ENCODE peak calls at places on chromosomes 5 and 9, in ten cellular contexts. T is testis, F is IMR-90, Z is heart left ventricle, V is transverse colon, D is tibial nerve, O is lower leg skin, X is right lobe of liver, S is NB4, P is HepG2. Y is an unnamed sample.

GRCh38 chr9:111992523-111992922 is 95.9 kb downstream of the UGCG start:
- DNase-seq in F (peak; percentile 82), V (no peak), P (no peak), S (no peak), T (no peak), D (no peak), X (no peak), Z (no peak), O (no peak), Y (no peak)

GRCh38 chr5:44331471-44332079 is 57.6 kb downstream of the FGF10 start:
- DNase-seq in S (no peak), Z (no peak), F (no peak), P (no peak), D (no peak), V (no peak), X (no peak), O (no peak), T (no peak), Y (no peak)

GRCh38 chr5:55934117-55934613 is 60.6 kb downstream of the IL6ST start:
- DNase-seq in O (no peak), S (no peak), Z (no peak), P (peak; percentile 100), V (no peak), X (peak; percentile 71), T (no peak), D (no peak), F (no peak), Y (no peak)

GRCh38 chr9:108786756-108787663 is 68.8 kb downstream of the ACTL7B start:
- DNase-seq in T (no peak), D (no peak), F (peak; percentile 1), O (peak; percentile 56), V (no peak), X (no peak), S (peak; percentile 43), Z (no peak), P (no peak), Y (no peak)

GRCh38 chr5:143014017-143014651 is 244.0 kb downstream of the ARHGAP26 start:
- DNase-seq in D (no peak), P (no peak), O (no peak), S (peak; percentile 60), X (no peak), T (peak; percentile 26), V (peak; percentile 19), Z (peak; percentile 34), F (no peak), Y (peak; percentile 70)

GRCh38 chr5:72137826-72138409 is 30.6 kb downstream of the MAP1B start:
- DNase-seq in D (no peak), F (no peak), O (no peak), P (peak; percentile 7), Z (no peak), S (peak; percentile 24), V (no peak), X (no peak), T (no peak), Y (peak; percentile 37)

GRCh38 chr5:160742446-160742845 is 109.6 kb downstream of the ATP10B start:
- DNase-seq in D (no peak), X (no peak), S (no peak), O (no peak), V (no peak), Z (no peak), P (no peak), T (no peak), F (no peak), Y (no peak)

GRCh38 chr9:135607401-135608293 is 31.7 kb downstream of the GLT6D1 start:
- DNase-seq in P (no peak), Z (no peak), X (no peak), D (no peak), O (no peak), S (no peak), F (no peak), V (no peak), T (peak; percentile 12), Y (no peak)

DNA sequence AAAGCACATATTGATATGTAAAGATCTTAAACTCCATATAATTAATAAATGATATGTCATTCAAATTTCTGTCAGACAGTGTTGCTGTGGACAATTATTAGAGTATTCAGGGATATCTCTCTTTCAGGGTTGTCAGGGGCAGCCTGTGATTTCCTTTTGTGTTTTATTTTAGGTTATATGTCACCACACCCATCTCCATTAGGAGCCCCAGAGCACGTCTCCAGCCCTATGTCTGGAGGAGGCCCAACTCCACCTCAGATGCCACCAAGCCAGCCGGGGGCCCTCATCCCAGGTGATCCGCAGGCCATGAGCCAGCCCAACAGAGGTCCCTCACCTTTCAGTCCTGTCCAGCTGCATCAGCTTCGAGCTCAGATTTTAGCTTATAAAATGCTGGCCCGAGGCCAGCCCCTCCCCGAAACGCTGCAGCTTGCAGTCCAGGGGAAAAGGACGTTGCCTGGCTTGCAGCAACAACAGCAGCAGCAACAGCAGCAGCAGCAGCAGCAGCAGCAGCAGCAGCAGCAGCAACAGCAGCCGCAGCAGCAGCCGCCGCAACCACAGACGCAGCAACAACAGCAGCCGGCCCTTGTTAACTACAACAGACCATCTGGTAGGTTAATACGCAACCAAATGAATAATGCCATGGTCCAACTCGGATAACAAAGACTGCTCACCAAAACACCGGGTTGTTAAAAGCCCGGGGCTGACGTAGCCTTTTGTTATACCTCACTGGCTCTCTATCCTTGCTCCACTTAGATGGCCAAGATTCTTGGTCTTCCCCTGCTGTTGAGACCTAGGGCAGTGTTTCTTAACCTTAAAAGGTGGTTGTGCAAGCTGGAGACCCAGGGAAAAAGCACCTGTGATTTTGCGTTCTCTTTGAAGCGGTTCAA is 24.4 kb downstream of the SMARCA2 start:
- DNase-seq in S (no peak), T (no peak), O (no peak), X (no peak), D (no peak), F (no peak), Z (peak; percentile 26), P (no peak), V (no peak), Y (no peak)
- TF ChIP-seq POLR2A in S (no peak), T (no peak), O (no peak), X (no peak), D (no peak), F (no peak), Z (no peak), P (no peak), V (no peak), Y (no peak)

GRCh38 chr5:119389288-119390065 is 33.7 kb downstream of the TNFAIP8 start:
- DNase-seq in X (no peak), O (no peak), D (no peak), F (peak; percentile 48), T (no peak), V (no peak), P (no peak), S (no peak), Z (no peak), Y (no peak)
- TF ChIP-seq POLR2A in X (no peak), O (no peak), D (no peak), F (no peak), T (no peak), V (no peak), P (no peak), S (no peak), Z (no peak), Y (no peak)

GRCh38 chr9:22809371-22809770 is 362.7 kb downstream of the DMRTA1 start:
- DNase-seq in T (no peak), D (no peak), O (no peak), P (no peak), S (no peak), F (no peak), X (no peak), Z (no peak), V (no peak), Y (no peak)

GRCh38 chr9:22813520-22813919 is 366.9 kb downstream of the DMRTA1 start:
- DNase-seq in S (peak; percentile 0), F (peak; percentile 52), O (no peak), D (no peak), T (no peak), X (no peak), Z (no peak), V (no peak), P (peak; percentile 2), Y (peak; percentile 3)

GRCh38 chr9:22817181-22817580 is 370.6 kb downstream of the DMRTA1 start:
- DNase-seq in T (no peak), V (no peak), S (no peak), Z (no peak), O (no peak), F (peak; percentile 71), D (no peak), X (no peak), P (no peak), Y (no peak)

GRCh38 chr9:22815246-22815645 is 368.6 kb downstream of the DMRTA1 start:
- DNase-seq in P (no peak), X (no peak), V (no peak), D (no peak), T (no peak), F (no peak), O (no peak), Z (no peak), S (no peak), Y (no peak)
- TF ChIP-seq POLR2A in P (no peak), X (no peak), V (no peak), D (no peak), T (no peak), F (no peak), O (no peak), Z (no peak), S (no peak), Y (no peak)

GRCh38 chr5:1815071-1815786 is 14.0 kb downstream of the NDUFS6 start:
- DNase-seq in V (no peak), X (no peak), P (no peak), S (no peak), F (no peak), O (no peak), D (no peak), T (no peak), Z (no peak), Y (no peak)

GRCh38 chr5:1819458-1819857 is 18.3 kb downstream of the NDUFS6 start:
- DNase-seq in P (no peak), F (no peak), Z (no peak), S (no peak), D (no peak), V (no peak), T (no peak), X (no peak), O (no peak), Y (no peak)

GRCh38 chr5:1818784-1819183 is 17.6 kb downstream of the NDUFS6 start:
- DNase-seq in Z (no peak), D (no peak), S (no peak), F (no peak), P (no peak), X (no peak), O (no peak), T (no peak), V (no peak), Y (no peak)

GRCh38 chr5:1815881-1816292 is 14.7 kb downstream of the NDUFS6 start:
- DNase-seq in S (no peak), X (no peak), Z (no peak), T (peak; percentile 59), O (no peak), P (no peak), D (no peak), V (no peak), F (no peak), Y (no peak)

DNA sequence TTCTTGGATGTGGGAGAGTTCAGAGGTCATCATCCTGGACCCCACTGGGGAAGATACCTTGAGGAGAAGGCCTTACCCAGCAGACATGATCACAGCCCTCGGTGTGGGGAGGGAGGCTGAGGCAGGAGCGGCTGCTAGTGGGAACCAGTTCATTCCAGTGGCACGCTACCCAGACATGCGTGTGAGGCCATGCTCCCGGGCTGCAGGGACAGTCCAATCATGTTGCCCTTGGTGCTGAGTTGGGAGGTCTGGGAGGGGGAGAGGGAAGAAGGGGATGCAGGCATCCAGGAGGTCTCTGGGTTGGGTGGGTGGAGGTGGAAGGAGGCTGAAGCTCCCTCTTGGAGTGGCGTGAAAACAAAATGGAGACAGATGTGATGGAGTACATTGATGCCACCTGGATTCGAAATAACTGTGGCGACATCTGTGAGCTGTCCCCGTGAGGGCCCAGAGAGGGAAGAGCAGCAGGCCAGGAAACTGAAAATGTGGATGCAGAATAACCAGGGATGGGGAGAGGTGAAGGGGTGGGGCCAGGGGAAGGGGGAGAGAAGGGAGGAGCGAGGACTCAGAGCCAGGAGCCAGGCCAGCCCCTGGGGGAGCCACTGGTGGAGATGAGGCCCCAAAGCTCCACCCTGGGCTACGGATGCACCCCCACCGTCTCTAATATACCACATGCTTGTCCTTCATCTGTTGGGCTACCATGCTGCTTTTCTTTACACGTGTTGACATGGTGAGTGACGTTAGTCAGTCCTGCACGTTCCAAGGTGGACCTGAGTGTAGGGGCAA is 16.2 kb downstream of the NDUFS6 start:
- DNase-seq in V (no peak), T (no peak), P (no peak), Z (no peak), O (no peak), S (no peak), X (no peak), D (no peak), F (no peak), Y (no peak)
- TF ChIP-seq POLR2A in V (no peak), T (no peak), P (no peak), Z (no peak), O (no peak), S (no peak), X (no peak), D (no peak), F (no peak), Y (no peak)

Y was measured in erythroblast.